ENCODE peak calls at places on chromosomes 13 and 19, in ten cellular contexts. G, D, B, C, N, P, R, K, I and F are unnamed samples.

GRCh38 chr19:18867199-18867598 is 28.8 kb downstream of the CERS1 start:
- DNase-seq in R (no peak), C (no peak), N (no peak), I (no peak), P (no peak), K (no peak), B (no peak), D (no peak), G (no peak), F (no peak)

GRCh38 chr19:46660008-46660517 is 919 bp downstream of the DACT3 start:
- DNase-seq in K (no peak), R (no peak), G (no peak), D (peak), I (peak), N (no peak), P (no peak), B (no peak), C (no peak), F (no peak)

GRCh38 chr19:5985098-5985783 is 7.3 kb upstream of the RANBP3 start:
- DNase-seq in D (no peak), P (no peak), G (no peak), N (no peak), I (no peak), R (no peak), C (no peak), K (no peak), B (no peak), F (no peak)

GRCh38 chr19:34253711-34254551 is 423 bp upstream of the GARRE1 start:
- DNase-seq in R (no peak), B (peak), P (peak), C (peak), I (peak), D (peak), N (no peak), G (peak), K (peak), F (peak)

GRCh38 chr13:83197316-83197715 is 685.0 kb downstream of the SLITRK1 start:
- DNase-seq in D (no peak), B (no peak), C (no peak), N (no peak), K (no peak), G (no peak), I (no peak), P (no peak), R (no peak), F (no peak)

GRCh38 chr19:29813665-29814064 is 1.9 kb downstream of the CCNE1 start:
- DNase-seq in R (no peak), B (no peak), C (no peak), K (no peak), I (no peak), P (no peak), G (peak), N (no peak), D (no peak), F (no peak)

GRCh38 chr19:7808108-7808507 is 21.9 kb upstream of the EVI5L start:
- DNase-seq in G (no peak), P (no peak), I (no peak), C (no peak), B (no peak), K (no peak), N (no peak), R (no peak), D (no peak), F (no peak)

GRCh38 chr13:45765464-45765863 is 63.3 kb downstream of the CBY2 start:
- DNase-seq in N (no peak), R (no peak), D (no peak), I (no peak), P (no peak), K (no peak), C (no peak), B (no peak), G (no peak), F (no peak)

GRCh38 chr13:24632382-24633121 is 47.7 kb upstream of the ATP12A start:
- DNase-seq in P (no peak), N (no peak), I (no peak), D (no peak), C (no peak), B (no peak), R (no peak), G (no peak), K (no peak), F (no peak)

GRCh38 chr19:42563352-42564210 is 31.1 kb downstream of the CEACAM8 start:
- DNase-seq in R (peak), B (no peak), N (peak), P (no peak), K (peak), D (peak), C (no peak), I (peak), G (no peak), F (no peak)

GRCh38 chr19:44050740-44051653 is 839 bp upstream of the ZNF223 start:
- DNase-seq in D (no peak), C (no peak), G (no peak), I (no peak), R (peak), P (no peak), K (peak), B (no peak), N (peak), F (no peak)